ENCODE peak calls at places on chromosomes 4 and X, in eight cellular contexts. T is lower leg skin, P is IMR-90, Y is adrenal gland, H is A549, E is heart left ventricle, G is ovary, K is GM12891. O is an unnamed sample.

GRCh38 chrX:107107459-107107858 is 11.2 kb downstream of the RBM41 start:
- DNase-seq in T (no peak), P (no peak), Y (no peak), H (no peak), E (no peak), G (no peak), K (no peak), O (no peak)

GRCh38 chr4:134787315-134787714 is 585.7 kb upstream of the PABPC4L start:
- DNase-seq in T (no peak), P (no peak), Y (no peak), H (no peak), E (no peak), G (no peak), K (no peak), O (no peak)

GRCh38 chrX:87338510-87338909 is 179.1 kb upstream of the KLHL4 start:
- DNase-seq in T (no peak), P (peak), Y (no peak), H (peak), E (no peak), G (no peak), K (no peak), O (peak)

GRCh38 chrX:63656871-63657580 is 128.0 kb downstream of the ARHGEF9 start:
- DNase-seq in T (no peak), P (peak), Y (no peak), H (no peak), E (no peak), G (no peak), K (no peak), O (no peak)

GRCh38 chr4:40223343-40223742 is 26.5 kb downstream of the RHOH start:
- DNase-seq in T (no peak), P (no peak), Y (no peak), H (no peak), E (no peak), G (no peak), K (no peak), O (no peak)

GRCh38 chr4:14249226-14249625 is 621.7 kb upstream of the BOD1L1 start:
- DNase-seq in T (no peak), P (no peak), Y (no peak), H (no peak), E (no peak), G (no peak), K (no peak), O (no peak)

GRCh38 chrX:44705817-44706551 is 137.8 kb upstream of the DUSP21 start:
- DNase-seq in T (no peak), P (no peak), Y (no peak), H (peak), E (no peak), G (no peak), K (no peak), O (no peak)

GRCh38 chr4:41814565-41814964 is 66.0 kb upstream of the PHOX2B start:
- DNase-seq in T (no peak), P (peak), Y (peak), H (peak), E (peak), G (no peak), K (no peak), O (no peak)

GRCh38 chr4:62399242-62399641 is 1199.1 kb downstream of the ADGRL3 start:
- DNase-seq in T (no peak), P (no peak), Y (peak), H (no peak), E (no peak), G (no peak), K (no peak), O (peak)

GRCh38 chrX:100964362-100964761 is 5.1 kb upstream of the ARL13A start:
- DNase-seq in T (no peak), P (no peak), Y (no peak), H (no peak), E (no peak), G (no peak), K (no peak), O (no peak)

GRCh38 chr4:181676546-181676945 is 566.7 kb upstream of the TENM3 start:
- DNase-seq in T (no peak), P (no peak), Y (no peak), H (no peak), E (no peak), G (no peak), K (no peak), O (no peak)

GRCh38 chrX:41734530-41734929 is 10.5 kb downstream of the GPR82 start:
- DNase-seq in T (no peak), P (peak), Y (no peak), H (peak), E (no peak), G (no peak), K (no peak), O (peak)

GRCh38 chr4:107733431-107733925 is 13.4 kb upstream of the PAPSS1 start:
- DNase-seq in T (no peak), P (no peak), Y (no peak), H (no peak), E (no peak), G (no peak), K (no peak), O (no peak)

GRCh38 chrX:139889760-139890159 is 43.1 kb downstream of the ATP11C start:
- DNase-seq in T (no peak), P (peak), Y (no peak), H (no peak), E (no peak), G (no peak), K (no peak), O (no peak)

GRCh38 chrX:129823115-129823514 is 20.6 kb downstream of the ZDHHC9 start:
- DNase-seq in T (no peak), P (peak), Y (peak), H (peak), E (no peak), G (peak), K (no peak), O (peak)

GRCh38 chr4:38469410-38469809 is 194.6 kb upstream of the KLF3 start:
- DNase-seq in T (no peak), P (no peak), Y (no peak), H (no peak), E (no peak), G (no peak), K (no peak), O (no peak)

GRCh38 chrX:48505481-48505880 is 3.3 kb upstream of the PORCN start:
- DNase-seq in T (no peak), P (no peak), Y (peak), H (no peak), E (no peak), G (no peak), K (no peak), O (peak)

GRCh38 chr4:180951312-180951711 is 1291.9 kb upstream of the TENM3 start:
- DNase-seq in T (no peak), P (no peak), Y (no peak), H (no peak), E (no peak), G (no peak), K (no peak), O (no peak)

GRCh38 chr4:73505567-73505966 is 24.0 kb downstream of the AFM start:
- DNase-seq in T (no peak), P (no peak), Y (no peak), H (no peak), E (no peak), G (no peak), K (no peak), O (no peak)

DNA sequence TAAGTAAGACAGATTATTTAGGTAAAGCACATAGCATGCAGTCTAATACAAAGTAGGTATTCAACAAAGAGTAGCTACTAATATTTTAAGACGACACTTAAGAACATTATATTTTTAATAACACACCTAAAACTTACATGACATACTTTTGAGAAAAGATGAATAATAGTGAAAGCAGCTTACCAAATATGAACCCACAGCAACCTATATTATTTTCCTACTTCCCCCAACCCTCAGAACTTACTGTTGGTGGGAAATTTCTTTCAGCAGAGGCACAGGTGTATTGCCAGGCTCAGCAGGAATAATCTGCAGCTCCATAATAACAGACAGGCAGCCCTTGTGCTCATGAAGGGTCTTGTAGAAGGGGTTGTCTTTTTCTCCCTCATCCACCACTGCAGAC is 498.9 kb downstream of the GLUD2 start:
- DNase-seq in T (no peak), P (no peak), Y (no peak), H (no peak), E (no peak), G (no peak), K (no peak), O (no peak)
- TF ChIP-seq POLR2A in T (no peak), P (no peak), Y (no peak), H (no peak), E (no peak), G (no peak), K (no peak), O (no peak)

GRCh38 chr4:25313194-25313895 is 771 bp downstream of the ZCCHC4 start:
- DNase-seq in T (no peak), P (no peak), Y (no peak), H (no peak), E (no peak), G (no peak), K (no peak), O (peak)

GRCh38 chr4:25310825-25311210 is 1.8 kb upstream of the ZCCHC4 start:
- DNase-seq in T (no peak), P (no peak), Y (no peak), H (no peak), E (no peak), G (no peak), K (no peak), O (no peak)

GRCh38 chr4:25308761-25309160 is 3.8 kb upstream of the ZCCHC4 start:
- DNase-seq in T (no peak), P (peak), Y (no peak), H (no peak), E (no peak), G (no peak), K (no peak), O (no peak)

GRCh38 chr4:25310066-25310824 is 2.3 kb upstream of the ZCCHC4 start:
- DNase-seq in T (no peak), P (no peak), Y (no peak), H (no peak), E (no peak), G (no peak), K (no peak), O (peak)

GRCh38 chr4:25312496-25313193 is at the start of gene ZCCHC4:
- DNase-seq in T (peak), P (peak), Y (peak), H (peak), E (peak), G (peak), K (peak), O (peak)
- TF ChIP-seq POLR2A in T (no peak), P (peak), Y (no peak), H (peak), E (no peak), G (peak), K (peak), O (peak)

GRCh38 chr4:139665690-139666529 is at the start of gene MGST2:
- DNase-seq in T (peak), P (peak), Y (peak), H (peak), E (peak), G (peak), K (peak), O (peak)
- TF ChIP-seq POLR2A in T (no peak), P (no peak), Y (no peak), H (peak), E (no peak), G (peak), K (peak), O (no peak)

GRCh38 chr4:7104366-7105031 is 36.6 kb upstream of the GRPEL1 start:
- DNase-seq in T (no peak), P (no peak), Y (no peak), H (no peak), E (no peak), G (no peak), K (no peak), O (no peak)

GRCh38 chr4:7101692-7102515 is 34.0 kb upstream of the GRPEL1 start:
- DNase-seq in T (peak), P (peak), Y (peak), H (peak), E (peak), G (peak), K (peak), O (peak)

GRCh38 chr4:7103599-7104365 is 35.9 kb upstream of the GRPEL1 start:
- DNase-seq in T (peak), P (peak), Y (peak), H (peak), E (peak), G (peak), K (no peak), O (no peak)

GRCh38 chr4:7105261-7105660 is 37.4 kb upstream of the GRPEL1 start:
- DNase-seq in T (no peak), P (peak), Y (no peak), H (no peak), E (no peak), G (no peak), K (no peak), O (no peak)

GRCh38 chr4:7103031-7103598 is 35.3 kb upstream of the GRPEL1 start:
- DNase-seq in T (peak), P (peak), Y (peak), H (peak), E (peak), G (peak), K (peak), O (peak)
- TF ChIP-seq POLR2A in T (peak), P (no peak), Y (no peak), H (peak), E (peak), G (no peak), K (peak), O (peak)

DNA sequence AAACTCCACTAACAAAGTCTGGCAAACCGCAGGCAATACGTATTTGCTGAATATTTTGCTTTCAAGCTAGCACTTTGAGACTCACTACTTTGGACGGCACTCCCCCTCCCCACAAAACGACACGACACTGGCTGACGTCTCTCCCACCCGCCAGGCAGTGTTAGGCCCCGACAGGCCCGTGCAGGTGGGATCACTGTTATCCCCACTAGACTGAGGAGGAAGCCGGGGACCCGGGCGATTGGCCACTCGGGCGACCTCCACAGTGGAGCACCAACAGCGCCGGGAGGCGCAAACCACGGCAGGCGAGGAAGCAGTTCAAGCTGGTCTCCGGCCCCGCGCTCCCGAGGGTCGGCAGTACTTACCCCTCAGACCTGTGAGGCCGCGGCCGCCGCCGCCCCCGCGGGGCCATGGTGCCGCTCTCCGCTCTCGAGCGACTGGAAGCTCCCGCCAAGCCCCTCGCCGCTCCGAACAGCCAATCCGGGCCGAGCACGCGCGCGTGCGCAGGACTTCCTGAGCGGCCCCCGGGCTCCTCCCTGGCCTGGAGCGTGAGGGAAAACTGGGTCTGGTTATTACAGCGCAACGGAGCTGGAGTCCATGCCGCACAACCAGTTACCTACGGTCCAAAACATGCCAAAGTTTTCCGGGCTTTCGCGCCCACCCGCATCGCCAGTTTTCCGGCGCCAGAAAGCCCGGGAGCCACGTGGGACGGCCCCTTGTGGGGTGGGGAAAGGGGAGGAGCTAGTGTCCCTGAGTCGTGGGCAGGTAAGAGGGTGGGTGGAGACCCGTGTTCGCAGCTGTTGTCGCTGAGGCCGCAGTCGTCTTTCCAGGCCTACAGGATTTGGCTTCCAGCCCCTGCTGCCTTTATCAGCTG is at the start of gene CENPU:
- DNase-seq in T (peak), P (peak), Y (peak), H (peak), E (peak), G (peak), K (peak), O (peak)
- TF ChIP-seq POLR2A in T (no peak), P (no peak), Y (peak), H (peak), E (no peak), G (peak), K (peak), O (peak)